ENCODE peak calls at places on chromosomes 13 and 19, in nine cellular contexts. A is NCI-H2029; R is stimulated activated CD4-positive, alpha-beta T cell treated with anti-CD3 and anti-CD28 coated beads, Interleukin-1b, Interleukin-23, amount 100 ng/mL, for 24 hours; H is transverse colon; U is BE2C; B is head of caudate nucleus; X is brain microvascular endothelial cell; E is DMS 273 treated with DMSO at 0.1 percent for 48 hours; V is small intestine. F is an unnamed sample.

GRCh38 chr19:21463449-21464105 is 41.8 kb upstream of the ZNF429 start:
- DNase-seq in A (peak; percentile 88), R (peak; percentile 22), H (peak; percentile 17), U (peak; percentile 14), B (peak; percentile 25), X (no peak), E (peak; percentile 90), V (no peak), F (peak; percentile 43)

GRCh38 chr19:43984687-43985000 is 656 bp downstream of the ZNF155 start:
- DNase-seq in A (no peak), R (no peak), H (peak; percentile 9), U (no peak), B (no peak), X (no peak), E (no peak), V (no peak), F (no peak)

GRCh38 chr13:105573134-105573533 is 962.3 kb downstream of the EFNB2 start:
- DNase-seq in A (no peak), R (no peak), H (no peak), U (no peak), B (no peak), X (no peak), E (no peak), V (no peak), F (no peak)

GRCh38 chr19:50959731-50960500 is 7.1 kb upstream of the KLK5 start:
- DNase-seq in A (no peak), R (no peak), H (no peak), U (no peak), B (no peak), X (no peak), E (no peak), V (no peak), F (no peak)

GRCh38 chr13:52158629-52159158 is 703 bp downstream of the NEK3 start:
- DNase-seq in A (no peak), R (no peak), H (peak; percentile 54), U (no peak), B (no peak), X (peak; percentile 12), E (no peak), V (peak; percentile 53), F (no peak)

GRCh38 chr13:68261105-68261504 is 1031.0 kb upstream of the PCDH9 start:
- DNase-seq in A (no peak), R (no peak), H (no peak), U (no peak), B (no peak), X (no peak), E (no peak), V (no peak), F (no peak)

GRCh38 chr13:77696006-77696862 is 1.3 kb upstream of the SLAIN1 start:
- DNase-seq in A (no peak), R (no peak), H (no peak), U (no peak), B (no peak), X (no peak), E (no peak), V (peak; percentile 3), F (peak; percentile 80)

GRCh38 chr13:77779461-77780272 is 82.2 kb downstream of the SLAIN1 start:
- DNase-seq in A (peak; percentile 36), R (no peak), H (peak; percentile 11), U (peak; percentile 24), B (no peak), X (peak; percentile 33), E (peak; percentile 2), V (peak; percentile 46), F (peak; percentile 42)

GRCh38 chr13:33542309-33543088 is 256.9 kb upstream of the STARD13 start:
- DNase-seq in A (peak; percentile 97), R (peak; percentile 98), H (peak; percentile 99), U (peak; percentile 98), B (peak; percentile 97), X (peak; percentile 99), E (peak; percentile 97), V (peak; percentile 99), F (peak; percentile 98)

GRCh38 chr13:37681295-37682032 is 82.9 kb upstream of the POSTN start:
- DNase-seq in A (no peak), R (no peak), H (no peak), U (no peak), B (no peak), X (peak; percentile 87), E (no peak), V (peak; percentile 1), F (no peak)

GRCh38 chr13:112973577-112973951 is 4.5 kb downstream of the MCF2L start:
- DNase-seq in A (no peak), R (no peak), H (peak; percentile 3), U (no peak), B (no peak), X (no peak), E (no peak), V (no peak), F (no peak)

GRCh38 chr19:48991823-48992570 is 1.1 kb downstream of the GYS1 start:
- DNase-seq in A (no peak), R (no peak), H (peak; percentile 70), U (no peak), B (no peak), X (peak; percentile 77), E (no peak), V (peak; percentile 78), F (peak; percentile 25)

GRCh38 chr19:49390978-49391304 is 2.9 kb downstream of the KASH5 start:
- DNase-seq in A (no peak), R (no peak), H (no peak), U (no peak), B (no peak), X (no peak), E (no peak), V (no peak), F (no peak)

F was measured in putamen.